ENCODE peak calls at places on chromosomes 1 and 21, in ten cellular contexts. A is NCI-H1417; S is activated T-cell treated with anti-CD3 and anti-CD28 coated beads, Interleukin-2, amount 50 U/mL, for 72 hours; O is stimulated activated CD4-positive, alpha-beta T cell treated with anti-CD3 and anti-CD28 coated beads, Interleukin-2, amount 100 ng/mL, for 48 hours; U is ELR; G is hypothalamus; Z is AG09319; E is anterior cingulate cortex; I is SHP77; C is NCI-H1105. Y is an unnamed sample.

GRCh38 chr1:220803401-220804201 is 16.9 kb downstream of the MTARC1 start:
- DNase-seq in A (no peak), S (peak), O (peak), U (peak), G (peak), Z (no peak), E (no peak), I (peak), C (peak), Y (peak)

GRCh38 chr1:89962024-89962741 is 32.7 kb upstream of the ZNF326 start:
- DNase-seq in A (no peak), S (no peak), O (no peak), U (peak), G (no peak), Z (no peak), E (no peak), I (no peak), C (no peak), Y (no peak)

GRCh38 chr1:241442686-241443085 is 76.9 kb downstream of the FH start:
- DNase-seq in A (no peak), S (no peak), O (no peak), U (no peak), G (no peak), Z (no peak), E (no peak), I (no peak), C (no peak), Y (no peak)

GRCh38 chr1:208682664-208683013 is 438.5 kb upstream of the PLXNA2 start:
- DNase-seq in A (no peak), S (no peak), O (no peak), U (no peak), G (no peak), Z (no peak), E (no peak), I (no peak), C (no peak), Y (no peak)

GRCh38 chr1:22629886-22630285 is 6.5 kb upstream of the C1QA start:
- DNase-seq in A (no peak), S (no peak), O (no peak), U (no peak), G (no peak), Z (no peak), E (no peak), I (no peak), C (no peak), Y (no peak)

GRCh38 chr1:61348025-61348665 is 265.8 kb downstream of the NFIA start:
- DNase-seq in A (no peak), S (peak), O (no peak), U (no peak), G (no peak), Z (no peak), E (no peak), I (no peak), C (no peak), Y (no peak)

GRCh38 chr1:15055736-15056415 is 97.7 kb upstream of the TMEM51 start:
- DNase-seq in A (no peak), S (no peak), O (no peak), U (no peak), G (no peak), Z (no peak), E (no peak), I (no peak), C (no peak), Y (no peak)

GRCh38 chr1:92623187-92623778 is 136.6 kb upstream of the GFI1 start:
- DNase-seq in A (no peak), S (no peak), O (no peak), U (peak), G (no peak), Z (no peak), E (no peak), I (peak), C (peak), Y (peak)

GRCh38 chr21:29174607-29175013 is 44.2 kb downstream of the MAP3K7CL start:
- DNase-seq in A (no peak), S (no peak), O (no peak), U (no peak), G (no peak), Z (no peak), E (no peak), I (no peak), C (no peak), Y (no peak)

GRCh38 chr1:107865627-107866026 is 99.4 kb downstream of the VAV3 start:
- DNase-seq in A (no peak), S (no peak), O (no peak), U (no peak), G (no peak), Z (no peak), E (no peak), I (no peak), C (peak), Y (no peak)

GRCh38 chr1:30514945-30515344 is 208.4 kb downstream of the MATN1 start:
- DNase-seq in A (no peak), S (no peak), O (no peak), U (no peak), G (no peak), Z (no peak), E (no peak), I (no peak), C (no peak), Y (no peak)

GRCh38 chr1:70465911-70466310 is 54.8 kb downstream of the CTH start:
- DNase-seq in A (no peak), S (no peak), O (no peak), U (no peak), G (no peak), Z (no peak), E (no peak), I (no peak), C (no peak), Y (no peak)

GRCh38 chr21:42566524-42567180 is 53.0 kb downstream of the SLC37A1 start:
- DNase-seq in A (no peak), S (no peak), O (no peak), U (no peak), G (no peak), Z (no peak), E (no peak), I (no peak), C (peak), Y (no peak)

GRCh38 chr1:44002165-44002564 is 10.8 kb downstream of the CCDC24 start:
- DNase-seq in A (no peak), S (no peak), O (no peak), U (no peak), G (no peak), Z (no peak), E (no peak), I (no peak), C (no peak), Y (no peak)

GRCh38 chr1:41768538-41768937 is 150.2 kb downstream of the HIVEP3 start:
- DNase-seq in A (no peak), S (no peak), O (no peak), U (no peak), G (no peak), Z (no peak), E (no peak), I (no peak), C (no peak), Y (no peak)

GRCh38 chr1:3864884-3865283 is 7.6 kb downstream of the DFFB start:
- DNase-seq in A (no peak), S (no peak), O (no peak), U (no peak), G (no peak), Z (no peak), E (no peak), I (no peak), C (no peak), Y (no peak)